ENCODE peak calls at places on chromosomes 16 and 17, in six cellular contexts. One of them, this sample, is unnamed. For H3K4me1, the result is how much of the 10 kb centered on the place peaks cover.

GRCh38 chr17:68200689-68201424 is 47.0 kb upstream of the AMZ2 start:
- DNase-seq in PC-9: peak
- DNase-seq in cardiac muscle cell: peak
- DNase-seq in heart right ventricle: peak
- DNase-seq in upper lobe of right lung: peak
- DNase-seq in left ventricle myocardium inferior: peak
- DNase-seq in this sample: no peak

GRCh38 chr17:80476877-80477646 is 655 bp upstream of the NPTX1 start:
- DNase-seq in heart right ventricle: no peak
- DNase-seq in PC-9: no peak
- DNase-seq in upper lobe of right lung: no peak
- DNase-seq in left ventricle myocardium inferior: no peak
- DNase-seq in cardiac muscle cell: no peak
- DNase-seq in this sample: no peak

GRCh38 chr16:28491080-28491969 is 549 bp downstream of the CLN3 start:
- DNase-seq in upper lobe of right lung: peak
- DNase-seq in PC-9: peak
- DNase-seq in cardiac muscle cell: peak
- DNase-seq in left ventricle myocardium inferior: peak
- DNase-seq in heart right ventricle: peak
- DNase-seq in this sample: no peak

GRCh38 chr17:3687949-3688614 is 7.9 kb downstream of the P2RX5 start:
- DNase-seq in PC-9: no peak
- DNase-seq in left ventricle myocardium inferior: no peak
- DNase-seq in upper lobe of right lung: no peak
- DNase-seq in cardiac muscle cell: peak
- DNase-seq in heart right ventricle: no peak
- DNase-seq in this sample: no peak

GRCh38 chr17:7383742-7384488 is 3.0 kb downstream of the TNK1 start:
- DNase-seq in cardiac muscle cell: peak
- DNase-seq in left ventricle myocardium inferior: peak
- DNase-seq in upper lobe of right lung: no peak
- DNase-seq in PC-9: no peak
- DNase-seq in heart right ventricle: peak
- DNase-seq in this sample: no peak

GRCh38 chr16:72829846-72830620 is 217.9 kb downstream of the ZFHX3 start:
- DNase-seq in PC-9: no peak
- DNase-seq in left ventricle myocardium inferior: no peak
- DNase-seq in heart right ventricle: no peak
- DNase-seq in upper lobe of right lung: no peak
- DNase-seq in cardiac muscle cell: no peak
- DNase-seq in this sample: no peak

GRCh38 chr17:45791935-45792334 is 7.8 kb downstream of the CRHR1 start:
- DNase-seq in PC-9: peak
- DNase-seq in cardiac muscle cell: no peak
- DNase-seq in heart right ventricle: no peak
- DNase-seq in left ventricle myocardium inferior: no peak
- DNase-seq in upper lobe of right lung: no peak
- DNase-seq in this sample: no peak

GRCh38 chr17:44940321-44940720 is 7.3 kb downstream of the KIF18B start:
- DNase-seq in left ventricle myocardium inferior: no peak
- DNase-seq in heart right ventricle: no peak
- DNase-seq in PC-9: peak
- DNase-seq in cardiac muscle cell: peak
- DNase-seq in upper lobe of right lung: no peak
- DNase-seq in this sample: no peak

GRCh38 chr17:64097196-64097936 is 32.6 kb downstream of the ERN1 start:
- DNase-seq in left ventricle myocardium inferior: no peak
- DNase-seq in upper lobe of right lung: no peak
- DNase-seq in PC-9: no peak
- DNase-seq in cardiac muscle cell: no peak
- DNase-seq in heart right ventricle: no peak
- DNase-seq in this sample: no peak

GRCh38 chr17:37791434-37791833 is 46.6 kb upstream of the HNF1B start:
- DNase-seq in PC-9: no peak
- DNase-seq in left ventricle myocardium inferior: no peak
- DNase-seq in upper lobe of right lung: no peak
- DNase-seq in heart right ventricle: no peak
- DNase-seq in cardiac muscle cell: no peak
- DNase-seq in this sample: peak

GRCh38 chr16:57993897-57994296 is 6.6 kb downstream of the ZNF319 start:
- DNase-seq in left ventricle myocardium inferior: no peak
- DNase-seq in cardiac muscle cell: no peak
- DNase-seq in heart right ventricle: no peak
- DNase-seq in upper lobe of right lung: peak
- DNase-seq in PC-9: no peak
- DNase-seq in this sample: no peak

GRCh38 chr17:80414508-80414802 is 512 bp upstream of the ENDOV start:
- DNase-seq in heart right ventricle: no peak
- DNase-seq in PC-9: no peak
- DNase-seq in cardiac muscle cell: no peak
- DNase-seq in left ventricle myocardium inferior: no peak
- DNase-seq in upper lobe of right lung: no peak
- DNase-seq in this sample: no peak

GRCh38 chr17:80791758-80792284 is 199.8 kb upstream of the CHMP6 start:
- DNase-seq in upper lobe of right lung: no peak
- DNase-seq in cardiac muscle cell: no peak
- DNase-seq in PC-9: peak
- DNase-seq in heart right ventricle: no peak
- DNase-seq in left ventricle myocardium inferior: no peak
- DNase-seq in this sample: no peak

GRCh38 chr17:8153550-8153956 is 1.3 kb upstream of the PER1 start:
- DNase-seq in upper lobe of right lung: peak
- DNase-seq in cardiac muscle cell: no peak
- DNase-seq in left ventricle myocardium inferior: peak
- DNase-seq in PC-9: no peak
- DNase-seq in heart right ventricle: peak
- DNase-seq in this sample: no peak

GRCh38 chr17:76542984-76543383 is 3.1 kb downstream of the PRCD start:
- DNase-seq in heart right ventricle: no peak
- DNase-seq in upper lobe of right lung: no peak
- DNase-seq in cardiac muscle cell: no peak
- DNase-seq in left ventricle myocardium inferior: peak
- DNase-seq in PC-9: no peak
- DNase-seq in this sample: no peak

GRCh38 chr16:85401917-85402766 is 211.0 kb upstream of the GSE1 start:
- DNase-seq in cardiac muscle cell: no peak
- DNase-seq in left ventricle myocardium inferior: peak
- DNase-seq in upper lobe of right lung: peak
- DNase-seq in heart right ventricle: no peak
- DNase-seq in PC-9: no peak
- DNase-seq in this sample: no peak

GRCh38 chr17:42284020-42284369 is 4.3 kb upstream of the STAT5A start:
- DNase-seq in upper lobe of right lung: no peak
- DNase-seq in heart right ventricle: no peak
- DNase-seq in cardiac muscle cell: no peak
- DNase-seq in PC-9: no peak
- DNase-seq in left ventricle myocardium inferior: no peak
- DNase-seq in this sample: no peak

GRCh38 chr17:76670020-76670707 is 26.6 kb upstream of the ST6GALNAC1 start:
- DNase-seq in cardiac muscle cell: no peak
- DNase-seq in heart right ventricle: no peak
- DNase-seq in upper lobe of right lung: no peak
- DNase-seq in PC-9: no peak
- DNase-seq in left ventricle myocardium inferior: no peak
- DNase-seq in this sample: no peak

GRCh38 chr16:3266873-3267537 is 10.6 kb upstream of the MEFV start:
- DNase-seq in left ventricle myocardium inferior: no peak
- DNase-seq in upper lobe of right lung: no peak
- DNase-seq in PC-9: no peak
- DNase-seq in heart right ventricle: no peak
- DNase-seq in cardiac muscle cell: peak
- DNase-seq in this sample: no peak

GRCh38 chr16:52906271-52906670 is 146.4 kb downstream of the CHD9NB start:
- DNase-seq in upper lobe of right lung: no peak
- DNase-seq in heart right ventricle: no peak
- DNase-seq in PC-9: no peak
- DNase-seq in left ventricle myocardium inferior: no peak
- DNase-seq in cardiac muscle cell: no peak
- DNase-seq in this sample: no peak

GRCh38 chr17:57783338-57783742 is 38.2 kb upstream of the CCDC182 start:
- DNase-seq in left ventricle myocardium inferior: peak
- DNase-seq in PC-9: no peak
- DNase-seq in heart right ventricle: peak
- DNase-seq in upper lobe of right lung: peak
- DNase-seq in cardiac muscle cell: peak
- DNase-seq in this sample: peak

DNA sequence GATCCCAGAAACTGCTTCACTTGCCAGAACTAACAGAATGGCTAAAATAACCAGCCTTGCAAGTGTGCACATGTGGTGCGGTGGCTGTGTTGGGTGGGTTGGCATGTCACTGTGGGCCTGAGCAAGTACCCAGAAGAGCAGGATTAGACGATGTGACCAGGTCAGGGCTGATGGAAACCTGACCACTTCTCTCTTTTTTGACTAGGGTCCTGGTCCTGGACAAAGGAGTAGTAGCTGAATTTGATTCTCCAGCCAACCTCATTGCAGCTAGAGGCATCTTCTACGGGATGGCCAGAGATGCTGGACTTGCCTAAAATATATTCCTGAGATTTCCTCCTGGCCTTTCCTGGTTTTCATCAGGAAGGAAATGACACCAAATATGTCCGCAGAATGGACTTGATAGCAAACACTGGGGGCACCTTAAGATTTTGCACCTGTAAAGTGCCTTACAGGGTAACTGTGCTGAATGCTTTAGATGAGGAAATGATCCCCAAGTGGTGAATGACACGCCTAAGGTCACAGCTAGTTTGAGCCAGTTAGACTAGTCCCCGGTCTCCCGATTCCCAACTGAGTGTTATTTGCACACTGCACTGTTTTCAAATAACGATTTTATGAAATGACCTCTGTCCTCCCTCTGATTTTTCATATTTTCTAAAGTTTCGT is 16.7 kb downstream of the ANKRD40 start:
- DNase-seq in cardiac muscle cell: no peak
- DNase-seq in heart right ventricle: no peak
- DNase-seq in upper lobe of right lung: no peak
- DNase-seq in PC-9: peak
- DNase-seq in left ventricle myocardium inferior: no peak
- DNase-seq in this sample: no peak
- H3K4me1 ChIP-seq in cardiac muscle cell: under half
- H3K4me1 ChIP-seq in heart right ventricle: under half
- H3K4me1 ChIP-seq in upper lobe of right lung: under half
- H3K4me1 ChIP-seq in PC-9: half or more
- H3K4me1 ChIP-seq in left ventricle myocardium inferior: under half
- H3K4me1 ChIP-seq in this sample: under half

GRCh38 chr16:67174706-67175231 is 4.4 kb downstream of the NOL3 start:
- DNase-seq in upper lobe of right lung: no peak
- DNase-seq in left ventricle myocardium inferior: no peak
- DNase-seq in PC-9: no peak
- DNase-seq in heart right ventricle: no peak
- DNase-seq in cardiac muscle cell: no peak
- DNase-seq in this sample: no peak

GRCh38 chr16:67177743-67178699 is 5.7 kb downstream of the MATCAP1 start:
- DNase-seq in heart right ventricle: peak
- DNase-seq in cardiac muscle cell: peak
- DNase-seq in left ventricle myocardium inferior: peak
- DNase-seq in upper lobe of right lung: peak
- DNase-seq in PC-9: peak
- DNase-seq in this sample: no peak

GRCh38 chr16:67179421-67180080 is 4.2 kb downstream of the MATCAP1 start:
- DNase-seq in cardiac muscle cell: no peak
- DNase-seq in left ventricle myocardium inferior: no peak
- DNase-seq in PC-9: no peak
- DNase-seq in upper lobe of right lung: no peak
- DNase-seq in heart right ventricle: no peak
- DNase-seq in this sample: no peak

GRCh38 chr16:67173808-67174705 is 3.7 kb downstream of the NOL3 start:
- DNase-seq in heart right ventricle: peak
- DNase-seq in left ventricle myocardium inferior: peak
- DNase-seq in cardiac muscle cell: peak
- DNase-seq in upper lobe of right lung: peak
- DNase-seq in PC-9: peak
- DNase-seq in this sample: no peak

DNA sequence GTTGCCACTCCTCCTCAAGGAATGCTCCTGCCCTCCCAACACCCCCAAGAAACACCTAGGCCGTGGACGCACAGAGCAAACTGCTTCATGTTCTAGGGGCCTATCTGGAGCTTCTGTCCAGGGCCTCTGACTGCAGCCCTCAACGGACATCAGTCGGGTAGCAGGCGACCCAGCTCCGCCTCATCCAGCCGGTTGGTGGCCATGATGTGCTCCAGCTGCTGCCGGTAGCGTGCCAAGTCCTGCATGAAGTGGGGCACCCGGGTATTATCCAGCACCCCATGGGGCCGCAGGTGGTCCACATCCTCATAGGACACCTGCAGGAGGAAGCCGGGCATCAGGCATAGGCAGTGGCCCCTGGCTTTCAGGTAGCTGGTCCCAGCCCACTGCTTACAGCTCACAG is 6.3 kb downstream of the NOL3 start:
- DNase-seq in PC-9: no peak
- DNase-seq in left ventricle myocardium inferior: no peak
- DNase-seq in upper lobe of right lung: no peak
- DNase-seq in cardiac muscle cell: no peak
- DNase-seq in heart right ventricle: no peak
- DNase-seq in this sample: no peak
- H3K4me1 ChIP-seq in PC-9: under half
- H3K4me1 ChIP-seq in left ventricle myocardium inferior: under half
- H3K4me1 ChIP-seq in upper lobe of right lung: under half
- H3K4me1 ChIP-seq in cardiac muscle cell: under half
- H3K4me1 ChIP-seq in heart right ventricle: under half
- H3K4me1 ChIP-seq in this sample: under half

DNA sequence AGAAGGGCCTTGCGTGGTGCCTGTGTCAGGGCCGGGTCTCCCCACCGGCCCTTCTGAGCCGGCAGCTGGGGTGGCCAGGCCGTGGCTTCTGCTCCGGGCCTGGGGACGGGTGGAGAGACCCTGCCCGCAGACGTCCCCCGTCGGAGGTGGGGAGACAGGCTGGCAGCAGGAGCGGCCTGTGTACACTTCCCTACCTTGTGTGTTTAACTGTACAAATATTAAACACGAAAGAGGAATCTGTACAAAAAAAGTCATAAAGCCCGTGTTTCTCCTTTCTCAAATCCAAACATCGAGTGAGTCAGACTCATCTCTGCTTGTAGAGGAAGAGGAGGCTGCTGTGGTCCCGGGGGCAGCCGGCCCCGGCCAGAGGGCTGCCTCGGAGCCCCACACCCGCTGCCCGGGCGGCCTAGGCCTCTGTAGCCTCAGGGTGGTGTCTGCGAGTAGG is 2.0 kb downstream of the CACNA1H start:
- DNase-seq in cardiac muscle cell: no peak
- DNase-seq in upper lobe of right lung: no peak
- DNase-seq in PC-9: no peak
- DNase-seq in heart right ventricle: no peak
- DNase-seq in left ventricle myocardium inferior: no peak
- DNase-seq in this sample: no peak
- H3K4me1 ChIP-seq in cardiac muscle cell: under half
- H3K4me1 ChIP-seq in upper lobe of right lung: under half
- H3K4me1 ChIP-seq in PC-9: under half
- H3K4me1 ChIP-seq in heart right ventricle: under half
- H3K4me1 ChIP-seq in left ventricle myocardium inferior: under half
- H3K4me1 ChIP-seq in this sample: under half

DNA sequence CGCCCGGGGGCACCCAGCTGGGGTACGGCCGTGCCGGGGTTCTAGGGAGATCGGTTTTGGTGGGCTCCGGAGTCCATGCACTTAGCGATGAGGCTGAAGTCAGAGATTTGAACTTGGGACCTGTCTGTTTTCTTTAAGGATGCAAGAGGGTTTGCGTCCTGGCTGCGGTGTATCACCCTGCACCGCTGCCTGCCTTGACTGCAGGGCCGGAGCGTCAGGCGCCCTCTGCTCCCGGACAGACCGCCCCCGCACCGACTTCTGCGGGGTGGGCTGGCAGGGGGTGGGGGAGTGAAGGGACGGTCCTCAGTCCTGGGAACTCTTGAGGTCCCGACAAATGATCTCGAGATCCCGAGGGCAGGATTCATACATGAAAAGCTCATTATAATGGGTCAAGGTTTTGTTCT is 701 bp downstream of the PDP2 start:
- DNase-seq in upper lobe of right lung: no peak
- DNase-seq in heart right ventricle: no peak
- DNase-seq in left ventricle myocardium inferior: no peak
- DNase-seq in PC-9: no peak
- DNase-seq in cardiac muscle cell: no peak
- DNase-seq in this sample: no peak
- H3K4me1 ChIP-seq in upper lobe of right lung: under half
- H3K4me1 ChIP-seq in heart right ventricle: under half
- H3K4me1 ChIP-seq in left ventricle myocardium inferior: under half
- H3K4me1 ChIP-seq in PC-9: under half
- H3K4me1 ChIP-seq in cardiac muscle cell: under half
- H3K4me1 ChIP-seq in this sample: under half